ENCODE peak calls at places on chromosomes 7 and 10, in four cellular contexts. X is GM12878, P is A549, J is HepG2. D is an unnamed sample.

GRCh38 chr10:76114556-76114955 is 683.1 kb downstream of the LRMDA start:
- DNase-seq in X (no peak), P (no peak), J (peak; percentile 28), D (no peak)

GRCh38 chr7:158252837-158253669 is 334.6 kb downstream of the PTPRN2 start:
- DNase-seq in X (no peak), P (no peak), J (no peak), D (peak; percentile 11)

GRCh38 chr7:81162771-81163525 is 244.1 kb upstream of the SEMA3C start:
- DNase-seq in X (no peak), P (no peak), J (no peak), D (no peak)

GRCh38 chr7:125383324-125383723 is 453.7 kb upstream of the POT1 start:
- DNase-seq in X (no peak), P (no peak), J (no peak), D (no peak)

GRCh38 chr10:72173635-72174296 is 42.0 kb upstream of the ANAPC16 start:
- DNase-seq in X (peak; percentile 86), P (no peak), J (peak; percentile 42), D (peak; percentile 37)

GRCh38 chr10:104488046-104488832 is 134.6 kb downstream of the CFAP58 start:
- DNase-seq in X (no peak), P (no peak), J (no peak), D (no peak)

GRCh38 chr10:17984056-17984455 is 32.3 kb downstream of the SLC39A12 start:
- DNase-seq in X (peak; percentile 55), P (no peak), J (no peak), D (no peak)

GRCh38 chr7:20698469-20698868 is 83.0 kb downstream of the ABCB5 start:
- DNase-seq in X (no peak), P (no peak), J (no peak), D (no peak)

GRCh38 chr7:52838981-52839411 is 196.4 kb upstream of the POM121L12 start:
- DNase-seq in X (no peak), P (no peak), J (no peak), D (no peak)

GRCh38 chr7:40276061-40276460 is 141.3 kb downstream of the SUGCT start:
- DNase-seq in X (no peak), P (no peak), J (no peak), D (no peak)

GRCh38 chr10:88070080-88070880 is 206.9 kb downstream of the PTEN start:
- DNase-seq in X (peak; percentile 92), P (no peak), J (no peak), D (no peak)

GRCh38 chr10:113368660-113369059 is 184.2 kb upstream of the HABP2 start:
- DNase-seq in X (no peak), P (no peak), J (no peak), D (no peak)

GRCh38 chr7:47536705-47537611 is 45.0 kb downstream of the TNS3 start:
- DNase-seq in X (no peak), P (no peak), J (no peak), D (peak; percentile 86)

GRCh38 chr7:93298671-93299070 is 66.5 kb downstream of the VPS50 start:
- DNase-seq in X (no peak), P (no peak), J (no peak), D (no peak)

GRCh38 chr10:81831060-81831459 is 43.9 kb upstream of the NRG3 start:
- DNase-seq in X (no peak), P (no peak), J (no peak), D (no peak)

GRCh38 chr7:108650487-108650886 is 80.8 kb downstream of the DNAJB9 start:
- DNase-seq in X (no peak), P (no peak), J (no peak), D (no peak)

GRCh38 chr7:21912305-21912704 is 33.4 kb downstream of the CDCA7L start:
- DNase-seq in X (no peak), P (no peak), J (no peak), D (no peak)

GRCh38 chr7:85750454-85750949 is 563.6 kb upstream of the SEMA3D start:
- DNase-seq in X (no peak), P (no peak), J (peak; percentile 36), D (peak; percentile 49)

GRCh38 chr10:127325506-127325905 is 129.1 kb upstream of the INSYN2A start:
- DNase-seq in X (no peak), P (no peak), J (no peak), D (no peak)

GRCh38 chr10:69453759-69454158 is 2.5 kb downstream of the TSPAN15 start:
- DNase-seq in X (no peak), P (no peak), J (no peak), D (no peak)

GRCh38 chr10:59623823-59624535 is 85.7 kb downstream of the SLC16A9 start:
- DNase-seq in X (no peak), P (no peak), J (no peak), D (no peak)

GRCh38 chr10:101829561-101830315 is 11.5 kb upstream of the OGA start:
- DNase-seq in X (no peak), P (no peak), J (no peak), D (peak; percentile 93)

GRCh38 chr10:122273966-122274545 is 3.0 kb downstream of the BTBD16 start:
- DNase-seq in X (no peak), P (no peak), J (no peak), D (no peak)

GRCh38 chr7:73974101-73974947 is 53.6 kb upstream of the ELN start:
- DNase-seq in X (no peak), P (no peak), J (no peak), D (no peak)
- TF ChIP-seq RFX5 in X (no peak), P (no peak), J (no peak), D (no peak)

GRCh38 chr10:3813267-3813666 is 28.3 kb upstream of the KLF6 start:
- DNase-seq in X (no peak), P (no peak), J (no peak), D (no peak)
- TF ChIP-seq PBX3 in X (no peak), P (no peak), J (no peak), D (no peak)

GRCh38 chr7:87359366-87359765 is 13.9 kb downstream of the CROT start:
- DNase-seq in X (no peak), P (no peak), J (no peak), D (no peak)
- TF ChIP-seq RFX5 in X (no peak), P (no peak), J (no peak), D (no peak)

GRCh38 chr10:78442836-78443550 is 409.3 kb downstream of the RPS24 start:
- DNase-seq in X (no peak), P (no peak), J (no peak), D (peak; percentile 84)
- TF ChIP-seq PBX3 in X (no peak), P (no peak), J (no peak), D (no peak)

DNA sequence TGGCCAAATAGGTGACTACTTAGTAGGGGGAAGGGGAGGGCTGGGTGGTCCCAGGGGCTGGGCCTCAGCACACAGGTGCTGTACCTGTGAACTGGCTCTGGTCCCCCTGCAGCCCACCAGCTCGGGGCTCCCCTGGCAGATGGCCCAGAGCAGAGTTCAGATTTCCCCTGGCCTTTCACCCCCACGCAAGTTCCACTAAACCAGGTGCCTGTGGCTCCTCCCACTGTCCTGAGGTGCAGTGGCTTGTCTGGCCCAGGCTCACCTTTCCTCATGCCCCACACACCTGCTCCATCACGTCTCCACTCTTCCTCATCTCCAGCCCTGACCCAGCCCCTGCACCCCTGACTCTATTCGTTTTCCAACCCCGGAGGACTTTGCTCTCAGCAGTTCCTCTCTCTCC is 47.3 kb upstream of the OPALIN start:
- DNase-seq in X (no peak), P (no peak), J (no peak), D (no peak)
- TF ChIP-seq RFX5 in X (no peak), P (no peak), J (no peak), D (no peak)

GRCh38 chr10:25959540-25960232 is 25.7 kb downstream of the MYO3A start:
- DNase-seq in X (no peak), P (no peak), J (no peak), D (no peak)
- TF ChIP-seq PBX3 in X (no peak), P (no peak), J (no peak), D (no peak)

GRCh38 chr7:78149787-78150186 is 351.2 kb downstream of the PHTF2 start:
- DNase-seq in X (no peak), P (no peak), J (no peak), D (no peak)
- TF ChIP-seq RFX5 in X (no peak), P (no peak), J (no peak), D (no peak)

DNA sequence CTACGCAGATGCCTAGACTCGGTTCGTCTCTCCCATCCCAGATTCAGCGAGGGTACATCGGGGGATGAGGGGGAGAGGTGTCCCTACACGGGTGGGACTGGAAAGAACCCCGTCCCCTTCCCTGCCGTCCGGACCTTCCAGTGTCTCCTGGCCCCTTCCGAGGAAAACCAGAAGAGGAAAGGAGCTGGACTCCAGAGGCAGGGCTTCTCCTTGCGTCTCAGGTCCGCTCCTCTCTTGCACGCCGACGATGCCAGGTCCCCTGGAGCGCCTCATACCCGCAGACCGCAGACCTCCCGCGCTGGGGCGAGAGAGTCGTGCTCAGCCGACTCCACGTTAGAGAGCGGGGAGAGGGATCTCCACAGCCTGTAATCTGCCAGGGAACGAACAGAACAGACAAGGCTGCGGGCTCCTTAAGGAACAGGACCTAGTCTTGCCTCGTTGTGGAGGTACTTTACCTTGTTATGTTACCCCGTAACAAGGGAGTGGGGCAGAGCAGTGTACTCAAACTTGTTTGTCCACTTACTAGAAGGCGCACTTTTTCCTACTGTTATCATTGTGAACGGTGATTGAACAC is 397 bp upstream of the IMPDH1 start:
- DNase-seq in X (no peak), P (peak; percentile 71), J (no peak), D (peak; percentile 81)
- TF ChIP-seq PBX3 in X (no peak), P (no peak), J (no peak), D (no peak)

GRCh38 chr7:56105508-56105907 is 768 bp downstream of the CHCHD2 start:
- DNase-seq in X (no peak), P (no peak), J (peak; percentile 73), D (no peak)
- TF ChIP-seq RFX5 in X (no peak), P (no peak), J (no peak), D (no peak)

D was measured in SK-N-SH.